ENCODE peak calls at places on chromosomes 5 and 9, in six cellular contexts. P, S, F, O, H and B are unnamed samples.

GRCh38 chr5:96868603-96869371 is 7.5 kb upstream of the ERAP2 start:
- DNase-seq in P (no peak), S (peak; percentile 30), F (peak; percentile 65), O (peak; percentile 55), H (peak; percentile 82), B (peak; percentile 37)

GRCh38 chr5:160423025-160423554 is 1.4 kb downstream of the PTTG1 start:
- DNase-seq in P (no peak), S (no peak), F (no peak), O (no peak), H (peak; percentile 28), B (no peak)

GRCh38 chr5:107359916-107360234 is 310.9 kb downstream of the EFNA5 start:
- DNase-seq in P (no peak), S (no peak), F (no peak), O (no peak), H (no peak), B (no peak)

GRCh38 chr9:78030553-78031270 is 899 bp downstream of the GNAQ start:
- DNase-seq in P (peak; percentile 60), S (peak; percentile 61), F (peak; percentile 25), O (no peak), H (peak; percentile 53), B (peak; percentile 69)

GRCh38 chr5:199821-200645 is 8.7 kb downstream of the LRRC14B start:
- DNase-seq in P (no peak), S (no peak), F (no peak), O (no peak), H (no peak), B (no peak)

GRCh38 chr5:39498247-39498952 is 73.6 kb upstream of the DAB2 start:
- DNase-seq in P (no peak), S (no peak), F (no peak), O (no peak), H (peak; percentile 60), B (no peak)

GRCh38 chr9:106784076-106784475 is 78.9 kb upstream of the ZNF462 start:
- DNase-seq in P (no peak), S (peak; percentile 3), F (no peak), O (no peak), H (no peak), B (peak; percentile 65)

GRCh38 chr9:33315371-33315770 is 25.1 kb downstream of the NFX1 start:
- DNase-seq in P (no peak), S (no peak), F (no peak), O (no peak), H (no peak), B (no peak)

GRCh38 chr5:158165647-158166046 is 306.7 kb upstream of the CLINT1 start:
- DNase-seq in P (no peak), S (no peak), F (no peak), O (no peak), H (no peak), B (no peak)

GRCh38 chr9:74824654-74825053 is 63.1 kb downstream of the TRPM6 start:
- DNase-seq in P (no peak), S (no peak), F (peak; percentile 15), O (peak; percentile 7), H (no peak), B (peak; percentile 59)

GRCh38 chr5:141001854-141002666 is 35.8 kb downstream of the PCDHAC2 start:
- DNase-seq in P (no peak), S (peak; percentile 65), F (peak; percentile 57), O (no peak), H (no peak), B (peak; percentile 34)

GRCh38 chr5:41369799-41370198 is 140.6 kb downstream of the PLCXD3 start:
- DNase-seq in P (no peak), S (no peak), F (no peak), O (no peak), H (no peak), B (no peak)

GRCh38 chr5:113358696-113359095 is 76.1 kb downstream of the TSSK1B start:
- DNase-seq in P (no peak), S (no peak), F (no peak), O (no peak), H (no peak), B (peak; percentile 12)

GRCh38 chr5:82749453-82749852 is 327.7 kb downstream of the TMEM167A start:
- DNase-seq in P (peak; percentile 8), S (no peak), F (no peak), O (no peak), H (no peak), B (peak; percentile 97)

GRCh38 chr5:42157215-42157614 is 232.1 kb downstream of the FBXO4 start:
- DNase-seq in P (no peak), S (no peak), F (no peak), O (no peak), H (no peak), B (no peak)

GRCh38 chr5:178383301-178383918 is 150.8 kb upstream of the PHYKPL start:
- DNase-seq in P (no peak), S (no peak), F (no peak), O (no peak), H (no peak), B (no peak)

GRCh38 chr9:129221233-129221632 is 43.2 kb upstream of the IER5L start:
- DNase-seq in P (no peak), S (no peak), F (peak; percentile 77), O (no peak), H (no peak), B (no peak)

GRCh38 chr5:19605846-19606407 is 382.1 kb downstream of the CDH18 start:
- DNase-seq in P (no peak), S (no peak), F (no peak), O (no peak), H (no peak), B (no peak)

GRCh38 chr5:133706732-133707430 is 94.5 kb upstream of the FSTL4 start:
- DNase-seq in P (no peak), S (no peak), F (peak; percentile 72), O (no peak), H (peak; percentile 42), B (no peak)

GRCh38 chr9:84322830-84323229 is 17.7 kb downstream of the SLC28A3 start:
- DNase-seq in P (no peak), S (no peak), F (peak; percentile 65), O (no peak), H (peak; percentile 87), B (no peak)

GRCh38 chr5:108911055-108911454 is 163.4 kb downstream of the FER start:
- DNase-seq in P (no peak), S (no peak), F (no peak), O (no peak), H (no peak), B (no peak)

GRCh38 chr9:90044710-90045151 is 439.9 kb downstream of the GADD45G start:
- DNase-seq in P (no peak), S (no peak), F (peak; percentile 49), O (no peak), H (peak; percentile 17), B (peak; percentile 61)

GRCh38 chr9:86807577-86807976 is 139.7 kb downstream of the GAS1 start:
- DNase-seq in P (no peak), S (peak; percentile 38), F (no peak), O (no peak), H (no peak), B (peak; percentile 94)

GRCh38 chr5:109877670-109878045 is 187.9 kb downstream of the MAN2A1 start:
- DNase-seq in P (no peak), S (no peak), F (no peak), O (no peak), H (peak; percentile 77), B (no peak)

GRCh38 chr9:98678244-98678842 is 30.4 kb downstream of the GABBR2 start:
- DNase-seq in P (no peak), S (no peak), F (no peak), O (no peak), H (peak; percentile 15), B (no peak)

GRCh38 chr5:73963021-73963420 is 337.0 kb downstream of the ARHGEF28 start:
- DNase-seq in P (no peak), S (no peak), F (no peak), O (no peak), H (no peak), B (peak; percentile 64)

GRCh38 chr9:117180896-117181456 is 233.9 kb downstream of the ASTN2 start:
- DNase-seq in P (no peak), S (no peak), F (no peak), O (no peak), H (no peak), B (no peak)

GRCh38 chr5:79702606-79703380 is 13.2 kb downstream of the CMYA5 start:
- DNase-seq in P (no peak), S (no peak), F (no peak), O (peak; percentile 61), H (peak; percentile 43), B (peak; percentile 42)

GRCh38 chr5:174177531-174177930 is 132.0 kb downstream of the NSG2 start:
- DNase-seq in P (no peak), S (no peak), F (no peak), O (no peak), H (no peak), B (no peak)

GRCh38 chr5:23823521-23823920 is 316.1 kb downstream of the PRDM9 start:
- DNase-seq in P (no peak), S (no peak), F (no peak), O (no peak), H (no peak), B (peak; percentile 81)

GRCh38 chr9:127318651-127319167 is 54.1 kb downstream of the GARNL3 start:
- DNase-seq in P (no peak), S (no peak), F (no peak), O (no peak), H (peak; percentile 79), B (no peak)

GRCh38 chr5:1244976-1245375 is 19.8 kb downstream of the SLC6A18 start:
- DNase-seq in P (no peak), S (no peak), F (no peak), O (no peak), H (no peak), B (no peak)

GRCh38 chr5:150035139-150035893 is 34.8 kb downstream of the HMGXB3 start:
- DNase-seq in P (no peak), S (no peak), F (no peak), O (no peak), H (no peak), B (no peak)

GRCh38 chr9:117555964-117556629 is 141.2 kb upstream of the ASTN2 start:
- DNase-seq in P (peak; percentile 58), S (peak; percentile 17), F (peak; percentile 58), O (no peak), H (peak; percentile 20), B (peak; percentile 81)

GRCh38 chr5:36569456-36569855 is 37.0 kb upstream of the SLC1A3 start:
- DNase-seq in P (no peak), S (no peak), F (no peak), O (no peak), H (no peak), B (no peak)